ENCODE peak calls at places on chromosomes 16 and 17, in nine cellular contexts. L, O, F, G, U, X, Q, N and T are unnamed samples.

GRCh38 chr17:53626286-53626685 is 196.4 kb upstream of the KIF2B start:
- DNase-seq in L (no peak), G (no peak), O (peak; percentile 5), Q (no peak), F (peak; percentile 24), N (no peak), U (no peak), X (peak; percentile 40), T (no peak)

GRCh38 chr16:57675752-57676623 is 7.9 kb downstream of the ADGRG3 start:
- DNase-seq in G (no peak), L (no peak), O (peak; percentile 78), Q (no peak), X (peak; percentile 8), U (no peak), F (peak; percentile 66), N (no peak), T (no peak)

GRCh38 chr16:56860226-56861020 is 4.6 kb upstream of the SLC12A3 start:
- DNase-seq in Q (no peak), N (no peak), O (no peak), F (no peak), L (no peak), U (no peak), G (no peak), X (no peak), T (no peak)

GRCh38 chr16:56997264-56997663 is 7.9 kb downstream of the NLRC5 start:
- DNase-seq in X (no peak), U (no peak), N (no peak), F (no peak), Q (no peak), O (no peak), G (no peak), L (no peak), T (no peak)

GRCh38 chr17:8122391-8122922 is 1.4 kb downstream of the HES7 start:
- DNase-seq in X (peak; percentile 66), F (peak; percentile 69), U (no peak), G (peak; percentile 11), Q (no peak), N (peak; percentile 55), O (no peak), L (no peak), T (no peak)

GRCh38 chr17:48439072-48439471 is 9.1 kb upstream of the SKAP1 start:
- DNase-seq in O (no peak), N (no peak), G (no peak), F (no peak), Q (no peak), X (no peak), L (no peak), U (no peak), T (no peak)

GRCh38 chr16:87674405-87674804 is 72.1 kb downstream of the JPH3 start:
- DNase-seq in G (no peak), F (no peak), Q (no peak), O (no peak), U (no peak), X (no peak), L (no peak), N (no peak), T (no peak)

GRCh38 chr17:36705651-36706436 is 104.5 kb downstream of the MRM1 start:
- DNase-seq in L (no peak), N (peak; percentile 86), O (peak; percentile 36), G (no peak), X (peak; percentile 27), Q (no peak), U (no peak), F (peak; percentile 72), T (peak; percentile 10)

GRCh38 chr16:17578921-17579876 is 108.4 kb upstream of the XYLT1 start:
- DNase-seq in G (peak; percentile 81), X (peak; percentile 85), O (peak; percentile 67), L (peak; percentile 76), Q (peak; percentile 53), N (peak; percentile 13), U (peak; percentile 47), F (peak; percentile 50), T (peak; percentile 46)

GRCh38 chr16:27434141-27435051 is 32.4 kb downstream of the IL21R start:
- DNase-seq in L (no peak), Q (no peak), G (no peak), U (no peak), N (no peak), O (no peak), F (no peak), X (no peak), T (no peak)

GRCh38 chr16:3959148-3959547 is 78.6 kb upstream of the CREBBP start:
- DNase-seq in F (peak; percentile 49), N (no peak), X (no peak), L (peak; percentile 90), U (no peak), Q (no peak), G (no peak), O (no peak), T (no peak)

GRCh38 chr16:80300876-80301275 is 239.9 kb upstream of the DYNLRB2 start:
- DNase-seq in G (no peak), Q (no peak), X (no peak), O (no peak), L (no peak), N (no peak), F (no peak), U (no peak), T (no peak)

GRCh38 chr17:57084802-57085447 is at the start of gene AKAP1:
- DNase-seq in G (peak; percentile 91), U (peak; percentile 84), X (peak; percentile 88), O (peak; percentile 94), N (peak; percentile 87), L (peak; percentile 86), F (peak; percentile 96), Q (peak; percentile 94), T (peak; percentile 64)